ENCODE peak calls at places on chromosomes 13 and 19, in five cellular contexts. B is lower lobe of right lung, R is endothelial cell of umbilical vein, F is colonic mucosa, J is ovary. A is an unnamed sample.

GRCh38 chr19:47226426-47227346 is 4.3 kb downstream of the BBC3 start:
- DNase-seq in J (peak; percentile 75), B (peak; percentile 93), F (peak; percentile 95), R (peak; percentile 54), A (peak; percentile 54)

GRCh38 chr13:87827479-87827878 is 156.3 kb downstream of the SLITRK5 start:
- DNase-seq in F (no peak), R (no peak), J (no peak), B (no peak), A (no peak)

GRCh38 chr19:34171539-34171876 is 796 bp upstream of the LSM14A start:
- DNase-seq in F (no peak), B (no peak), J (no peak), R (no peak), A (no peak)

GRCh38 chr13:50826035-50826434 is 17.5 kb downstream of the DLEU7 start:
- DNase-seq in J (no peak), B (no peak), F (no peak), R (no peak), A (no peak)

GRCh38 chr13:99895428-99895998 is 76.1 kb downstream of the ZIC5 start:
- DNase-seq in R (peak; percentile 11), F (peak; percentile 25), B (no peak), J (no peak), A (no peak)

GRCh38 chr19:38657633-38658222 is 10.3 kb downstream of the ACTN4 start:
- DNase-seq in B (no peak), F (no peak), J (no peak), R (peak; percentile 36), A (no peak)

GRCh38 chr19:16969127-16969526 is 57.5 kb downstream of the CPAMD8 start:
- DNase-seq in R (no peak), B (no peak), F (no peak), J (no peak), A (no peak)

GRCh38 chr13:30565658-30566057 is 52.1 kb upstream of the USPL1 start:
- DNase-seq in B (no peak), R (no peak), F (no peak), J (no peak), A (no peak)

GRCh38 chr19:18135712-18136584 is 17.0 kb upstream of the PIK3R2 start:
- DNase-seq in R (no peak), J (no peak), B (no peak), F (peak; percentile 92), A (no peak)

GRCh38 chr13:44692173-44692713 is 116.1 kb upstream of the TSC22D1 start:
- DNase-seq in F (no peak), J (no peak), R (no peak), B (no peak), A (no peak)

GRCh38 chr13:46771693-46772092 is 25.3 kb downstream of the ESD start:
- DNase-seq in J (no peak), R (no peak), B (no peak), F (no peak), A (no peak)

GRCh38 chr13:79361299-79361698 is 44.8 kb downstream of the RBM26 start:
- DNase-seq in R (no peak), J (no peak), F (no peak), B (no peak), A (no peak)

GRCh38 chr19:30941591-30941990 is 407.6 kb downstream of the TSHZ3 start:
- DNase-seq in F (no peak), R (no peak), J (no peak), B (no peak), A (no peak)

GRCh38 chr19:13260883-13261653 is 110.9 kb downstream of the IER2 start:
- DNase-seq in B (no peak), J (no peak), F (no peak), R (peak; percentile 57), A (no peak)
- H3K27me3 ChIP-seq in B (peaks cover 7% of the 10 kb centered on the region), J (no peaks in the 10 kb centered on the region), F (no peaks in the 10 kb centered on the region), R (peaks cover 2% of the 10 kb centered on the region), A (no peaks in the 10 kb centered on the region)

GRCh38 chr19:54160948-54161347 is 1.4 kb upstream of the LENG1 start:
- DNase-seq in R (no peak), B (no peak), F (peak; percentile 41), J (no peak), A (no peak)

GRCh38 chr19:54158812-54159351 is 639 bp downstream of the LENG1 start:
- DNase-seq in F (no peak), R (no peak), B (no peak), J (no peak), A (no peak)

GRCh38 chr19:54156953-54157352 is 2.6 kb downstream of the LENG1 start:
- DNase-seq in B (no peak), F (no peak), R (no peak), J (no peak), A (no peak)

GRCh38 chr19:54160182-54160811 is 776 bp upstream of the LENG1 start:
- DNase-seq in R (peak; percentile 26), B (no peak), F (peak; percentile 46), J (peak; percentile 46), A (no peak)

DNA sequence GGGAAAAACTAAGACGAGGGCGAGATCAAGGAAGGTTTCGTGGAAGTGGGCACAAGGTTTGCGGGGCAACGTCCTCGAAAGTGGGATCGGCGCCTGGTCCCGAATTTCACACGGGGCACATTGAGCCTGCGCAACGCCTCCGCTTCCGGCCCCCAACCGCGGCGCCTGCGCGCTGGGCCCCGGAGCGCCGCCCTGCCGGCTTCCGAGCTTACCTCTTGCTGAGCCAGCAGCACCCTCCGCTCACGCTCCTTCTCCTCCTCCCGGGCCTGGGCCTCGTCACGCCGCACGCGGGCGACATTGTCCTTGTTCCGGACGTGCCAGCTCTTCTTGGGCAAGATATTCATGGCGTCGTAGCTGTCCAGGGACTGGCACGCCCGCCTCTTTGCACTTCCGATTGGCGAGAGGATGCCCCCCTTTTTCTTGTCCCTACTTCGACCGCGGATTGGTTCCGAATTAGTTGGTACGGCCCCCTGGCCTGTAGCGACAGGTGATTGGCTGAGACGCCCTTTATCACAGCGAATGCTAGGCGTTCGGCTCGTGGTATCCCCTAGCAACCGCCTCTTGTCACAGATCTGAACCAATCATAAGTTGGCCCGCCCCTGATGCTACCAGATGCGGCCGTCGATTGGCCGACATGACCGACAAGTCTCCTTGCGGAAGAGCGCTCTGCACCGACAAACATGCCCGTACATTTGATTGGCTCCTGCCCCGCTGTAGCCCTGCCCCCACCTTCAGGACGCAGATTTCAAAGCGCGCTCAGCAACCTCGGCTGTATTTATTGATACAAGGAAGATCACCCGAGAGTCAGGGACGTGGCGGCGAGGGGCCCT is at the start of gene LENG1:
- DNase-seq in F (peak; percentile 99), R (peak; percentile 100), B (peak; percentile 100), J (peak; percentile 100), A (peak; percentile 98)
- H3K4me1 ChIP-seq in F (peaks cover 29% of the 10 kb centered on the region), R (peaks cover 18% of the 10 kb centered on the region), B (peaks cover 49% of the 10 kb centered on the region), J (peaks cover 9% of the 10 kb centered on the region), A (peaks cover 57% of the 10 kb centered on the region)

DNA sequence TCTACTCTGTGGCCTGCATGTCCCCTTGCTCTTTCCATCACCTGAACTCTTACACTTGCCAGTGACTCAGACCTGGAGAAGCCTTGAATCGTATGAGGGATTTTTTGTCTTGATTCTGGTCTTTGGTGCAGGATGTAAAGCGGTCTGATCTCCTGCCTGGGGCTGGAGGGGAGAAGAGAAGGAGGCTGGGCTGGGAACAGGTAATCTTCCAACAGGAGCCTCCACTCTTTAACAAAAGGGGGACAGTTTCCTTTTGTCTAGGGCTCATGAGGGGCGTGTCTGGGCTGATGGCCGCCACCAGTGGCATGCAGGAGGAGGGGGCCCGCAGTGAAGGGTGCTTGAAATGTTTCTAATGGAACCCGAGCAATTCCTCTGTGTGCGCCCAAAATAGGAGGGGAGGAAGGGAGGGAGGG is 24.7 kb downstream of the NFIX start:
- DNase-seq in B (no peak), R (peak; percentile 31), F (no peak), J (no peak), A (no peak)
- H3K27me3 ChIP-seq in B (no peaks in the 10 kb centered on the region), R (no peaks in the 10 kb centered on the region), F (no peaks in the 10 kb centered on the region), J (no peaks in the 10 kb centered on the region), A (peaks cover 29% of the 10 kb centered on the region)

GRCh38 chr19:35353635-35354034 is 4.6 kb upstream of the FFAR3 start:
- DNase-seq in F (no peak), B (peak; percentile 35), R (no peak), J (no peak), A (no peak)

GRCh38 chr19:35352448-35353304 is 5.0 kb downstream of the FFAR1 start:
- DNase-seq in F (peak; percentile 74), J (peak; percentile 66), B (peak; percentile 72), R (peak; percentile 66), A (peak; percentile 43)

GRCh38 chr19:35350591-35350990 is 2.9 kb downstream of the FFAR1 start:
- DNase-seq in B (peak; percentile 21), R (no peak), J (peak; percentile 11), F (no peak), A (no peak)

GRCh38 chr19:35351441-35352176 is 3.9 kb downstream of the FFAR1 start:
- DNase-seq in R (no peak), B (peak; percentile 45), J (peak; percentile 12), F (no peak), A (no peak)

GRCh38 chr19:35352177-35352447 is 4.4 kb downstream of the FFAR1 start:
- DNase-seq in F (no peak), R (no peak), B (no peak), J (no peak), A (no peak)
- H3K4me1 ChIP-seq in F (no peaks in the 10 kb centered on the region), R (no peaks in the 10 kb centered on the region), B (peaks cover 8% of the 10 kb centered on the region), J (peaks cover 3% of the 10 kb centered on the region), A (peaks cover 18% of the 10 kb centered on the region)